ENCODE peak calls at places on chromosomes 16 and 17, in eight cellular contexts. W is BE2C, T is aorta, Q is gastrocnemius medialis, R is HCT116, I is tibial artery, G is K562, O is lung. L is an unnamed sample. For H3K27me3 and H3K4me1, the result is how much of the 10 kb centered on the place peaks cover.

GRCh38 chr17:68460715-68461114 is 3.4 kb upstream of the WIPI1 start:
- DNase-seq in W (no peak), T (no peak), Q (no peak), R (no peak), I (no peak), G (no peak), O (no peak), L (no peak)

GRCh38 chr17:42193216-42194132 is 820 bp downstream of the GHDC start:
- DNase-seq in W (no peak), T (no peak), Q (no peak), R (no peak), I (no peak), G (no peak), O (no peak), L (no peak)

GRCh38 chr17:70076831-70077230 is 1.8 kb downstream of the KCNJ16 start:
- DNase-seq in W (no peak), T (no peak), Q (no peak), R (no peak), I (no peak), G (no peak), O (no peak), L (no peak)

GRCh38 chr16:4218202-4218601 is 23.7 kb downstream of the SRL start:
- DNase-seq in W (no peak), T (no peak), Q (no peak), R (no peak), I (no peak), G (no peak), O (peak), L (no peak)

GRCh38 chr17:4788807-4789700 is at the start of gene GLTPD2:
- DNase-seq in W (no peak), T (no peak), Q (no peak), R (no peak), I (no peak), G (no peak), O (no peak), L (no peak)

GRCh38 chr16:69566437-69567030 is 768 bp downstream of the NFAT5 start:
- DNase-seq in W (peak), T (peak), Q (peak), R (no peak), I (peak), G (peak), O (peak), L (peak)

GRCh38 chr17:77318021-77318420 is 177.3 kb downstream of the SEC14L1 start:
- DNase-seq in W (no peak), T (peak), Q (no peak), R (no peak), I (no peak), G (no peak), O (no peak), L (no peak)

GRCh38 chr16:24428751-24429150 is 110.6 kb upstream of the RBBP6 start:
- DNase-seq in W (no peak), T (no peak), Q (no peak), R (no peak), I (no peak), G (no peak), O (no peak), L (no peak)

GRCh38 chr16:23949630-23950290 is 114.0 kb downstream of the PRKCB start:
- DNase-seq in W (no peak), T (peak), Q (no peak), R (no peak), I (no peak), G (no peak), O (no peak), L (peak)

GRCh38 chr17:5881849-5882248 is 188.3 kb upstream of the WSCD1 start:
- DNase-seq in W (no peak), T (no peak), Q (no peak), R (no peak), I (no peak), G (no peak), O (no peak), L (no peak)

GRCh38 chr17:38894276-38894675 is 24.4 kb downstream of the LASP1 start:
- DNase-seq in W (no peak), T (no peak), Q (no peak), R (no peak), I (no peak), G (peak), O (no peak), L (no peak)

GRCh38 chr17:1154704-1155103 is 25.1 kb downstream of the ABR start:
- DNase-seq in W (no peak), T (peak), Q (no peak), R (no peak), I (no peak), G (no peak), O (no peak), L (no peak)

GRCh38 chr16:57258910-57259475 is 13.9 kb downstream of the ARL2BP start:
- DNase-seq in W (no peak), T (no peak), Q (no peak), R (no peak), I (no peak), G (no peak), O (no peak), L (no peak)

GRCh38 chr17:8029121-8029520 is 9.7 kb upstream of the ALOX15B start:
- DNase-seq in W (no peak), T (no peak), Q (no peak), R (no peak), I (no peak), G (no peak), O (no peak), L (no peak)

GRCh38 chr16:77157346-77157745 is 33.6 kb upstream of the MON1B start:
- DNase-seq in W (no peak), T (no peak), Q (no peak), R (no peak), I (no peak), G (no peak), O (no peak), L (no peak)

GRCh38 chr17:75976175-75976848 is 2.7 kb downstream of the ACOX1 start:
- DNase-seq in W (no peak), T (no peak), Q (no peak), R (no peak), I (no peak), G (no peak), O (no peak), L (no peak)

GRCh38 chr17:27218719-27219488 is 75.0 kb upstream of the WSB1 start:
- DNase-seq in W (no peak), T (no peak), Q (no peak), R (no peak), I (no peak), G (no peak), O (no peak), L (no peak)

DNA sequence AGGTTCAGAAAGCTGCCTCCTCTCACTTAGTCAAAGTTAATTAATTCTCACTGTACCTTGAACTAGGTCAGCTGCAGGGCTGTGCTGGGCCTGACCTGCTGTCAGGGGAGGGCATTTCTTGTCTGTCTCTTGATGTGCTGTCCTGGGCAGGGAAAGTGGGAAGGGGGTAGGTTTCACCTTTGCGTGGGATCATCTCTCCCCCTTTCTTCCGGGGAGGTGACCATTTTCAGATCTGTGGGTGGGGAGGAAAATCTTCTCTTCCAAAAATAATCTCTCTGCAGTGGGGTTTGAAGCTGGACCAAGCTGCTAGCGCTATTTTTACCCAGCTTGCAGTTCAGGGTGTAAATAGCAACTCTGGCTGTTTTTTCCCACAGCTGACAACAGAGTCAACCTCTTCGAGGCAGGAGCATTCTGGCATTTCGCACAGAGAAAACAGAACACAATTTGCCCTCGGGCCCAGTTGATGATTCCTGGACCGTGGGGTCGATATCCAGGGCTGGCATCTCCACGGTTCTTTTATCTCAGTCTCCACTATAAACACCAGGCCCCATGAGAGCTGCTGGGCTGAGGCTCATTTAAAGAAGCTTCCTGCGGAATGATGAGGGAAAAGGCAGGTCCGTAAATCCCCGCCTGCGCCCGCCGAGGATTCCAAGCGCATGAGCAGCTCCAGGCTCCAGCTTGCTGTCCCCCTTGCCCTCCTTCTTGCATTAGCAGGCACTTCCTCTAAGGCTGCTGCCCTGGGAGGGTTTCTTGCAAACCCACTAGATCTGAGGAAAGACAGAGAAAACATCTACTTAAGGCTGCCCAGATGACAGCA is 93.8 kb downstream of the YPEL2 start:
- DNase-seq in W (peak), T (peak), Q (peak), R (no peak), I (peak), G (no peak), O (no peak), L (no peak)
- H3K4me3 ChIP-seq in W (peak), T (no peak), Q (peak), R (no peak), I (peak), G (no peak), O (no peak), L (no peak)

GRCh38 chr16:67249762-67250327 is 1.1 kb downstream of the SLC9A5 start:
- DNase-seq in W (no peak), T (peak), Q (no peak), R (no peak), I (peak), G (no peak), O (no peak), L (peak)
- H3K27me3 ChIP-seq in W (under half), T (under half), Q (under half), R (under half), I (under half), G (under half), O (under half), L (under half)

GRCh38 chr16:68091604-68092261 is 6.6 kb downstream of the NFATC3 start:
- DNase-seq in W (no peak), T (no peak), Q (peak), R (no peak), I (no peak), G (no peak), O (no peak), L (no peak)

GRCh38 chr16:68090109-68090508 is 4.9 kb downstream of the NFATC3 start:
- DNase-seq in W (no peak), T (no peak), Q (no peak), R (no peak), I (no peak), G (no peak), O (no peak), L (no peak)

GRCh38 chr16:68089067-68089466 is 3.9 kb downstream of the NFATC3 start:
- DNase-seq in W (no peak), T (no peak), Q (no peak), R (no peak), I (no peak), G (no peak), O (no peak), L (no peak)

GRCh38 chr16:68088130-68088972 is 3.2 kb downstream of the NFATC3 start:
- DNase-seq in W (no peak), T (no peak), Q (no peak), R (no peak), I (no peak), G (no peak), O (no peak), L (no peak)

GRCh38 chr16:68090526-68090925 is 5.4 kb downstream of the NFATC3 start:
- DNase-seq in W (no peak), T (no peak), Q (no peak), R (no peak), I (no peak), G (no peak), O (no peak), L (no peak)
- H3K4me1 ChIP-seq in W (under half), T (under half), Q (half or more), R (under half), I (under half), G (under half), O (under half), L (half or more)

DNA sequence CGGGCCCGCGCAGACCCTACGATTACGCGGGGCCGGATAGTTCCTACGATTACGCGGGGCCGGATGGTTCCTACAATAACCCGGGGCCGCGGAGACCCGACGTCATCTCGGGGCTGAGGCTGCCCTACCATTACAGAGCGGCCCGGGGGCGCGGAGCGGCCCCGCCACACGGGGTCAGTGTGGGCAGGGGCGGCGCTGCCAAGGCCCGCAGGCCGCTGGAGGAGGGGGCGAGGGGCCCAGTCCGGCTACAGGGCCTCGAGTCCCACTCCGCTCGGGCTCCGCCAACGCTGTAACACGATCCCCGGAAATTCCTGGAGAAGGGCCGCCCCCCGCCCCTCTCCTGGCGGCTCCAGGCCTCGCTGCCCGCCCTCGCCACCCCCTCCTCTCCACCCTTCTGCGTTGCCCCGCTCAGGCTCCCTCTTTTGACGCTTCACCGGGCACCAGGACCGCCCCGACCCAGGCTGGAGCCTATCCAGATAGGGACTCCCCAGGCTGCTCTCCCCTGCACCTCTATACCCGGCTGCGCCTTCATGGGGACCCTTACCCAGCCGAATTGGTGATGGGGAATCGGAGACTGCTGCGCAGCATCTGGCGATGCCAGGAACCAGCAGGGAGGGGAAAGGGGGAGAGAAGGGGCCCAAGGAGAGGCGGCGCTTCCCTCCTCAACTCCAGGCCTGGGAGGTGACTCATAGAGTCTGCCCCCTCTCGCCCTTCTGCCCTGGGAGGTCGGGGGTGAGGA is at the start of gene RAB34:
- DNase-seq in W (no peak), T (peak), Q (no peak), R (no peak), I (peak), G (no peak), O (peak), L (no peak)
- H3K4me3 ChIP-seq in W (no peak), T (peak), Q (peak), R (peak), I (peak), G (no peak), O (peak), L (no peak)

GRCh38 chr17:79468183-79468944 is 142.5 kb downstream of the RBFOX3 start:
- DNase-seq in W (no peak), T (no peak), Q (no peak), R (no peak), I (no peak), G (no peak), O (no peak), L (no peak)
- H3K27me3 ChIP-seq in W (half or more), T (under half), Q (under half), R (under half), I (half or more), G (half or more), O (under half), L (under half)

DNA sequence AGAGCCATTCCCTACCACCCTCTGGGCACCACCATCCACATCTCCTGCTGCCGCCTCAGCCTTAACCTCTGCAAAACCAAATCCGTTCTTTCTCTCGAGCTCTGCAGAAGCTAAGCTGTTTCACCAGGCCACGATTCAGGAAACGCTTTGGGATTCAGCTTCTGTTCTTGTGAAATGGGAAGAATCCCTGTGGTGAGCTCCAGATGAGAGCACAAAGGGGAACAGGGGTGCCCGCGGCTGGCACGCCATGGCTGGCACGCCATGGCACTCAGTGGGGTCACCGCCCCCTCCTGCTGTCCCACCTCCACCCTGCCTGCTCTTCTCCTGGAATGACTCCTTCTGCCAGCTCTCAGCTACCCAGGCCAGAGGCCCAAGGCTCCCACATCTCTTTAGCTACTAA is 5.7 kb downstream of the QPRT start:
- DNase-seq in W (no peak), T (no peak), Q (no peak), R (no peak), I (no peak), G (no peak), O (no peak), L (no peak)
- H3K4me1 ChIP-seq in W (under half), T (under half), Q (under half), R (under half), I (under half), G (under half), O (under half), L (under half)

GRCh38 chr17:82837586-82838320 is 2.1 kb downstream of the ZNF750 start:
- DNase-seq in W (no peak), T (no peak), Q (no peak), R (no peak), I (no peak), G (no peak), O (no peak), L (no peak)
- H3K4me3 ChIP-seq in W (no peak), T (no peak), Q (peak), R (no peak), I (no peak), G (no peak), O (no peak), L (no peak)